ENCODE peak calls at places on chromosome 4, in five cellular contexts. T is lung, Y is neuronal stem cell, K is mesenchymal stem cell, J is neural progenitor cell. L is an unnamed sample.

GRCh38 chr4:77600521-77601451 is 4.8 kb upstream of the CXCL13 start:
- DNase-seq in T (no peak), Y (peak; percentile 18), K (peak; percentile 32), J (peak; percentile 64), L (peak; percentile 14)

GRCh38 chr4:168907119-168907698 is 102.8 kb downstream of the CBR4 start:
- DNase-seq in T (no peak), Y (no peak), K (peak; percentile 55), J (no peak), L (no peak)

GRCh38 chr4:175308236-175308635 is 390.1 kb downstream of the ADAM29 start:
- DNase-seq in T (no peak), Y (no peak), K (peak; percentile 13), J (no peak), L (no peak)

GRCh38 chr4:178275671-178276360 is 833.6 kb upstream of the AGA start:
- DNase-seq in T (no peak), Y (no peak), K (no peak), J (peak; percentile 29), L (peak; percentile 9)

GRCh38 chr4:125010776-125011503 is 298.4 kb upstream of the ANKRD50 start:
- DNase-seq in T (no peak), Y (no peak), K (no peak), J (peak; percentile 7), L (no peak)

GRCh38 chr4:114435118-114435517 is 163.5 kb upstream of the UGT8 start:
- DNase-seq in T (no peak), Y (no peak), K (no peak), J (no peak), L (no peak)

GRCh38 chr4:169440446-169440845 is 169.7 kb upstream of the SH3RF1 start:
- DNase-seq in T (no peak), Y (no peak), K (no peak), J (no peak), L (no peak)

GRCh38 chr4:182188622-182189021 is 54.6 kb upstream of the TENM3 start:
- DNase-seq in T (no peak), Y (no peak), K (no peak), J (no peak), L (no peak)

GRCh38 chr4:55066018-55066417 is 59.4 kb downstream of the KDR start:
- DNase-seq in T (no peak), Y (no peak), K (no peak), J (no peak), L (no peak)

GRCh38 chr4:55545133-55545532 is 1.6 kb downstream of the CLOCK start:
- DNase-seq in T (no peak), Y (no peak), K (peak; percentile 47), J (peak; percentile 31), L (no peak)

GRCh38 chr4:41256740-41257256 is at the start of gene UCHL1:
- DNase-seq in T (no peak), Y (peak; percentile 92), K (peak; percentile 93), J (peak; percentile 97), L (peak; percentile 97)

GRCh38 chr4:22356996-22357596 is 158.8 kb downstream of the ADGRA3 start:
- DNase-seq in T (no peak), Y (no peak), K (peak; percentile 15), J (no peak), L (peak; percentile 32)

GRCh38 chr4:78156520-78156919 is 99.4 kb downstream of the FRAS1 start:
- DNase-seq in T (no peak), Y (no peak), K (no peak), J (no peak), L (no peak)

GRCh38 chr4:152943673-152944072 is 7.5 kb downstream of the FHDC1 start:
- DNase-seq in T (no peak), Y (no peak), K (peak; percentile 60), J (no peak), L (no peak)

GRCh38 chr4:105644270-105644669 is 64.2 kb downstream of the INTS12 start:
- DNase-seq in T (no peak), Y (no peak), K (no peak), J (peak; percentile 24), L (peak; percentile 41)

DNA sequence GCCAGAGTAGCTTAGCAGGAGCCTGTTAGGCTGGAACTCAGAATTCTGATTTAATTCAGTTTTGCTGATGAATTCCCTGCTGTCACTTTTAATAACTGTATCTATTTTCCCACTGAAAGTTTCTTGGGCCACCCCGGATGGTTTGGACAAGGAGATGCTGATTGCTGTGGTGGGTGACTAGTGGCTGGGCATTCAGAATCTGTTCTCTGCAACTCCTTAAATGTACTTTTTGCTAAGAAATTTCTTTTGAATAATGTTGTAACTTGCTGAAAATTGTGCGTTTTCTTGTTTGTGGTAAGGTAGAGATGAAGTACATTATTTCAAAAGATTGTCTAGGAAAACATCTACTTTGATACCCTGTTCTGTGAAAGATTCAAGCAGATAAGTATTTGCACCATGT is 2.4 kb downstream of the TLL1 start:
- DNase-seq in T (no peak), Y (no peak), K (no peak), J (no peak), L (no peak)
- H3K4me1 ChIP-seq in T (no peaks in the 10 kb centered on the region), Y (peaks cover 3% of the 10 kb centered on the region), K (peaks cover 12% of the 10 kb centered on the region), J (peaks cover 8% of the 10 kb centered on the region), L (peaks cover 24% of the 10 kb centered on the region)

DNA sequence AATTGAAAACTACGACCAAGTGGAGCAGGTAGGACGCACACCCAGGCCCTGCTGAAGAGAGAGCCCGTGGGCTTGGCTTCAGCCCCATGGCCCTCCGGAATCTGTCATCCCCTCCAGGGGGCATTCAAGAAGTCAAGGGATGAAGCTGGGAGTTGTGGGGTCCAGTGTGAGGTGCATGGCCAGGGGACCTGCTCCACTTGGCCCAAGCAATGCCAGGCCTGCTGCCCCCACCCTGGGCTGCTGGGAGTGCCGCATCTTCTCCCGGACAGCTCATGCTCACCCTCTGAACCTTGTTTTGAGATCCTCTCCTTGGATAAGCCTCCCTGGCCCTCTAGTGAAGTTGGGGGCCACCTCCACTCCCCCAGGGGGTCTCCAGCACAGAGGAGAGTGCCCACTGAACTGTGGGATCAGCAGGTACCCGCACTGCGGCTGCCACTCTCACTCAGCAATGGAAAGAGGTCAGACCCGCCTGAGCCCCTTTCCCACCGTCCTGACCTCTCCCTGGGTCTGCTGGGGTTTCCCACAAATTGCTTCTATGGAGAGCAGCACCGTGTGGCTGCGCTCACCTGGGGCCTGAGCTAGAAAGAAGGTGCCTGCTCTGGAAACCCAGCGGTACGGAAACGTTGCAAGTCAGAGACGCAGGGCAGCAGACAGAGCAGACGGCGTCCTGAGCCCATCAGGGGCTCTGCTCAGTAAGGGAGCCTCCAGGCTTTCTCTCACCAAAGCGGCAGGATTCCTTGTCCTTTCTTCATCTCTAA is 5.0 kb upstream of the ABLIM2 start:
- DNase-seq in T (no peak), Y (no peak), K (no peak), J (no peak), L (no peak)
- H3K27ac ChIP-seq in T (no peak overlapping the region), Y (no peak overlapping the region), K (no peak overlapping the region), J (no peak overlapping the region), L (no peak overlapping the region)

GRCh38 chr4:142378179-142378578 is 467.9 kb downstream of the INPP4B start:
- DNase-seq in T (no peak), Y (no peak), K (no peak), J (no peak), L (no peak)
- H3K4me1 ChIP-seq in T (peaks cover 32% of the 10 kb centered on the region), Y (peaks cover 2% of the 10 kb centered on the region), K (peaks cover 3% of the 10 kb centered on the region), J (peaks cover 7% of the 10 kb centered on the region), L (peaks cover 43% of the 10 kb centered on the region)

GRCh38 chr4:3533421-3533820 is 1.2 kb upstream of the LRPAP1 start:
- DNase-seq in T (no peak), Y (no peak), K (no peak), J (no peak), L (no peak)

GRCh38 chr4:3530663-3531254 is 1.5 kb downstream of the LRPAP1 start:
- DNase-seq in T (no peak), Y (no peak), K (no peak), J (no peak), L (no peak)

GRCh38 chr4:3531306-3531886 is 826 bp downstream of the LRPAP1 start:
- DNase-seq in T (no peak), Y (no peak), K (peak; percentile 16), J (no peak), L (no peak)

GRCh38 chr4:3532714-3533336 is 603 bp upstream of the LRPAP1 start:
- DNase-seq in T (no peak), Y (no peak), K (no peak), J (peak; percentile 45), L (peak; percentile 17)

GRCh38 chr4:3531887-3532713 is at the start of gene LRPAP1:
- DNase-seq in T (peak; percentile 93), Y (peak; percentile 95), K (peak; percentile 89), J (peak; percentile 98), L (peak; percentile 94)
- H3K27ac ChIP-seq in T (peak within 1 kb of the TSS; percentile 63), Y (peak within 1 kb of the TSS; percentile 43), K (no peak within 1 kb of the TSS), J (no peak within 1 kb of the TSS), L (peak within 1 kb of the TSS; percentile 85)

GRCh38 chr4:2849267-2850140 is 5.9 kb downstream of the ADD1 start:
- DNase-seq in T (no peak), Y (no peak), K (no peak), J (no peak), L (no peak)

GRCh38 chr4:2847297-2847871 is 3.7 kb downstream of the ADD1 start:
- DNase-seq in T (no peak), Y (no peak), K (no peak), J (no peak), L (no peak)

GRCh38 chr4:2848449-2848848 is 4.8 kb downstream of the ADD1 start:
- DNase-seq in T (peak; percentile 29), Y (no peak), K (no peak), J (no peak), L (no peak)

GRCh38 chr4:2852481-2852881 is 8.8 kb downstream of the ADD1 start:
- DNase-seq in T (no peak), Y (no peak), K (no peak), J (no peak), L (no peak)

DNA sequence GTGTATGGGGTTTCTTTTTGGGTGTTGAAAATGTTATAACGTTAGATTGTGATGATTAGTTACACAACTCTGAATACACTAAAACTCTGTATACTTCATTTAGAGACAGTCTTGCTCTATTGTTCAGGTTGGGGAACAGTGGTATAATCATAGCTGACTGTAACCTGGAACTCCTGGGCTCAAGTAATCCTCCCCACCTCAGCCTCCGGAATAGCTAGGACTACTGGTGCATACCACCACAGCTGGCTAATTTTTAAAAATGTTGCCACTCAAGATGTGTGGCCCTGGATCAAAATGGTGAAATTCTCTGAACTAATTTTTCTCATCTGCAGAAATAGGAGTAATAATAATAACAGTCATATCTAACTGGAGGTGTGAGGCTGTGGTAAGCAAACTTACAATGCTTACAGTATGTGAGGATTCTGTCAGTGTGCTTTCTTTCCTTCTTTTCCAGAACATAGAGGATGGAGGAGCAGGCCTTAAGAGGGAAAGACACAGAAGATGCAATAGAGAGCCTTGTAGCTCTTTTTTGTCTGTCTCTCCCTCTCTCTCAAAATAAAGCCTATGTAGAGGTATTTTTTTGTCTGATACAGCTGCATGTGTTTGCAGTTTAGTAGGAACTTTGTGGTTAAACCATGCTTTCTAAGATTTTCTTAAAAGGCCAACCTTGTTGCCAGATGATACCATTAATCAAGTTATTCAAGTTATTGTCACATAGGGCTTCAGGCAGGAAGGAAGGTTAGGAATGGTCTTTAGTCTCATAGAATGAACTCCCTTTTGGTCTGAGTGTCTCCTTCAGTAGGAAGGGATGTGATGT is 7.5 kb downstream of the ADD1 start:
- DNase-seq in T (no peak), Y (no peak), K (no peak), J (no peak), L (no peak)
- H3K4me1 ChIP-seq in T (peaks cover 31% of the 10 kb centered on the region), Y (no peaks in the 10 kb centered on the region), K (peaks cover 6% of the 10 kb centered on the region), J (no peaks in the 10 kb centered on the region), L (peaks cover 23% of the 10 kb centered on the region)